ENCODE peak calls at places on chromosomes 11 and 22, in five cellular contexts. One of them, this sample, is unnamed. For H3K4me1, the result is how much of the 10 kb centered on the place peaks cover.

GRCh38 chr11:97683733-97684132 is 1293.9 kb downstream of the JRKL start:
- DNase-seq in heart right ventricle: no peak
- DNase-seq in DND-41: no peak
- DNase-seq in GM23248: no peak
- DNase-seq in breast epithelium: no peak
- DNase-seq in this sample: peak

GRCh38 chr11:125952973-125953372 is 7.1 kb downstream of the VSIG10L2 start:
- DNase-seq in heart right ventricle: no peak
- DNase-seq in DND-41: no peak
- DNase-seq in GM23248: peak
- DNase-seq in breast epithelium: no peak
- DNase-seq in this sample: peak

GRCh38 chr11:78061088-78061920 is 2.4 kb upstream of the THRSP start:
- DNase-seq in heart right ventricle: peak
- DNase-seq in DND-41: no peak
- DNase-seq in GM23248: no peak
- DNase-seq in breast epithelium: peak
- DNase-seq in this sample: no peak

GRCh38 chr11:37774441-37774840 is 1176.4 kb upstream of the RAG2 start:
- DNase-seq in heart right ventricle: no peak
- DNase-seq in DND-41: no peak
- DNase-seq in GM23248: no peak
- DNase-seq in breast epithelium: no peak
- DNase-seq in this sample: no peak

GRCh38 chr22:33180371-33180770 is 122.2 kb upstream of the SYN3 start:
- DNase-seq in heart right ventricle: no peak
- DNase-seq in DND-41: no peak
- DNase-seq in GM23248: peak
- DNase-seq in breast epithelium: no peak
- DNase-seq in this sample: no peak

GRCh38 chr22:20246368-20247009 is 21.6 kb downstream of the RTN4R start:
- DNase-seq in heart right ventricle: no peak
- DNase-seq in DND-41: no peak
- DNase-seq in GM23248: no peak
- DNase-seq in breast epithelium: no peak
- DNase-seq in this sample: peak

GRCh38 chr11:2459016-2459725 is 14.4 kb downstream of the KCNQ1 start:
- DNase-seq in heart right ventricle: no peak
- DNase-seq in DND-41: no peak
- DNase-seq in GM23248: no peak
- DNase-seq in breast epithelium: peak
- DNase-seq in this sample: no peak

GRCh38 chr11:122198291-122198983 is 82.4 kb upstream of the BLID start:
- DNase-seq in heart right ventricle: no peak
- DNase-seq in DND-41: no peak
- DNase-seq in GM23248: no peak
- DNase-seq in breast epithelium: no peak
- DNase-seq in this sample: no peak

GRCh38 chr11:14902650-14903350 is 10.8 kb upstream of the CYP2R1 start:
- DNase-seq in heart right ventricle: no peak
- DNase-seq in DND-41: no peak
- DNase-seq in GM23248: peak
- DNase-seq in breast epithelium: no peak
- DNase-seq in this sample: no peak

GRCh38 chr22:30538280-30538679 is 8.3 kb downstream of the SEC14L6 start:
- DNase-seq in heart right ventricle: no peak
- DNase-seq in DND-41: no peak
- DNase-seq in GM23248: peak
- DNase-seq in breast epithelium: no peak
- DNase-seq in this sample: no peak

GRCh38 chr11:62140302-62141110 is 16.7 kb downstream of the INCENP start:
- DNase-seq in heart right ventricle: no peak
- DNase-seq in DND-41: no peak
- DNase-seq in GM23248: no peak
- DNase-seq in breast epithelium: no peak
- DNase-seq in this sample: no peak

GRCh38 chr11:8070417-8071101 is 10.5 kb upstream of the TUB start:
- DNase-seq in heart right ventricle: no peak
- DNase-seq in DND-41: no peak
- DNase-seq in GM23248: peak
- DNase-seq in breast epithelium: no peak
- DNase-seq in this sample: no peak

GRCh38 chr22:36017661-36018091 is 10.9 kb downstream of the RBFOX2 start:
- DNase-seq in heart right ventricle: no peak
- DNase-seq in DND-41: no peak
- DNase-seq in GM23248: no peak
- DNase-seq in breast epithelium: no peak
- DNase-seq in this sample: peak

GRCh38 chr22:32474635-32475427 is at the start of gene FBXO7:
- DNase-seq in heart right ventricle: peak
- DNase-seq in DND-41: peak
- DNase-seq in GM23248: peak
- DNase-seq in breast epithelium: peak
- DNase-seq in this sample: peak

GRCh38 chr11:47186937-47187681 is 875 bp upstream of the PACSIN3 start:
- DNase-seq in heart right ventricle: peak
- DNase-seq in DND-41: peak
- DNase-seq in GM23248: peak
- DNase-seq in breast epithelium: no peak
- DNase-seq in this sample: peak

GRCh38 chr22:45770506-45770905 is 98.9 kb downstream of the ATXN10 start:
- DNase-seq in heart right ventricle: no peak
- DNase-seq in DND-41: no peak
- DNase-seq in GM23248: no peak
- DNase-seq in breast epithelium: no peak
- DNase-seq in this sample: no peak

GRCh38 chr22:26660961-26661578 is 3.7 kb downstream of the MIAT start:
- DNase-seq in heart right ventricle: no peak
- DNase-seq in DND-41: no peak
- DNase-seq in GM23248: no peak
- DNase-seq in breast epithelium: no peak
- DNase-seq in this sample: no peak

GRCh38 chr22:17472886-17473285 is 90.4 kb upstream of the SLC25A18 start:
- DNase-seq in heart right ventricle: no peak
- DNase-seq in DND-41: no peak
- DNase-seq in GM23248: no peak
- DNase-seq in breast epithelium: no peak
- DNase-seq in this sample: no peak

GRCh38 chr11:77372736-77373135 is 71.2 kb upstream of the GDPD4 start:
- DNase-seq in heart right ventricle: no peak
- DNase-seq in DND-41: no peak
- DNase-seq in GM23248: no peak
- DNase-seq in breast epithelium: no peak
- DNase-seq in this sample: no peak

GRCh38 chr22:39437836-39438704 is 18.7 kb upstream of the MGAT3 start:
- DNase-seq in heart right ventricle: no peak
- DNase-seq in DND-41: no peak
- DNase-seq in GM23248: no peak
- DNase-seq in breast epithelium: no peak
- DNase-seq in this sample: no peak

GRCh38 chr11:22703040-22703439 is 36.6 kb downstream of the GAS2 start:
- DNase-seq in heart right ventricle: no peak
- DNase-seq in DND-41: no peak
- DNase-seq in GM23248: peak
- DNase-seq in breast epithelium: no peak
- DNase-seq in this sample: peak

GRCh38 chr11:45141171-45141570 is 5.3 kb upstream of the PRDM11 start:
- DNase-seq in heart right ventricle: no peak
- DNase-seq in DND-41: no peak
- DNase-seq in GM23248: no peak
- DNase-seq in breast epithelium: no peak
- DNase-seq in this sample: no peak

DNA sequence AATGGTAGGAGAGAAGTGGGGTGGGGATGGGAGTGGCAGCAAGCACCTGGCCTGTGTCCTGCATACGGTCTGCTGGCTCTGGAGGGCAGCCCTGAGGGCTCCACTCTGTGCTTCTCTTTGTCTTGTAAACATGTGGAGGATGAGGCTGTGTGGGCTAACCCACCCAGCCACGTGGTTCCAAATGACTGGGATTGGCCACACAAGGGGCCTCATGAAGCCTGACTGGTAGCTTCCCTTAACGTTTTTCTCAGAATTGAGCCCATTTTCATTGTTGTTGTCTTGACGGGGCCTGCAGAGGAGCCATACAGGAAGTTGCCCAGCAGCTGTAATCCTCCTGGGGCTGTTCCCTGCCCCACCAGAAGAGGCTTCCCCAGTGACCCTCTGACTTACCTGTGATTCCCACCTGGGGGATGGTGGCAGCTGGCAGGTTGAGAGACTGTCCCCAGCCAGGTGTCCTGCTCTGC is 18.0 kb downstream of the DERL3 start:
- DNase-seq in heart right ventricle: no peak
- DNase-seq in DND-41: no peak
- DNase-seq in GM23248: no peak
- DNase-seq in breast epithelium: no peak
- DNase-seq in this sample: no peak
- H3K4me1 ChIP-seq in heart right ventricle: half or more
- H3K4me1 ChIP-seq in DND-41: under half
- H3K4me1 ChIP-seq in GM23248: under half
- H3K4me1 ChIP-seq in breast epithelium: under half
- H3K4me1 ChIP-seq in this sample: under half

GRCh38 chr22:44684506-44685383 is 17.3 kb upstream of the PRR5 start:
- DNase-seq in heart right ventricle: peak
- DNase-seq in DND-41: peak
- DNase-seq in GM23248: peak
- DNase-seq in breast epithelium: peak
- DNase-seq in this sample: peak
- H3K4me1 ChIP-seq in heart right ventricle: under half
- H3K4me1 ChIP-seq in DND-41: under half
- H3K4me1 ChIP-seq in GM23248: under half
- H3K4me1 ChIP-seq in breast epithelium: under half
- H3K4me1 ChIP-seq in this sample: under half

GRCh38 chr11:96056581-96056980 is 132.7 kb upstream of the MTMR2 start:
- DNase-seq in heart right ventricle: no peak
- DNase-seq in DND-41: no peak
- DNase-seq in GM23248: no peak
- DNase-seq in breast epithelium: no peak
- DNase-seq in this sample: no peak
- H3K4me1 ChIP-seq in heart right ventricle: under half
- H3K4me1 ChIP-seq in DND-41: under half
- H3K4me1 ChIP-seq in GM23248: half or more
- H3K4me1 ChIP-seq in breast epithelium: under half
- H3K4me1 ChIP-seq in this sample: under half

GRCh38 chr11:64802370-64803162 is 448 bp downstream of the MAP4K2 start:
- DNase-seq in heart right ventricle: no peak
- DNase-seq in DND-41: peak
- DNase-seq in GM23248: no peak
- DNase-seq in breast epithelium: no peak
- DNase-seq in this sample: no peak

GRCh38 chr11:64801591-64802369 is 1.2 kb downstream of the MAP4K2 start:
- DNase-seq in heart right ventricle: no peak
- DNase-seq in DND-41: no peak
- DNase-seq in GM23248: no peak
- DNase-seq in breast epithelium: no peak
- DNase-seq in this sample: no peak

GRCh38 chr11:64800633-64801464 is 2.2 kb downstream of the MAP4K2 start:
- DNase-seq in heart right ventricle: no peak
- DNase-seq in DND-41: no peak
- DNase-seq in GM23248: no peak
- DNase-seq in breast epithelium: no peak
- DNase-seq in this sample: no peak

GRCh38 chr11:64799256-64799924 is 3.6 kb downstream of the MAP4K2 start:
- DNase-seq in heart right ventricle: no peak
- DNase-seq in DND-41: no peak
- DNase-seq in GM23248: no peak
- DNase-seq in breast epithelium: no peak
- DNase-seq in this sample: no peak

GRCh38 chr11:64799925-64800632 is 2.9 kb downstream of the MAP4K2 start:
- DNase-seq in heart right ventricle: no peak
- DNase-seq in DND-41: no peak
- DNase-seq in GM23248: no peak
- DNase-seq in breast epithelium: no peak
- DNase-seq in this sample: peak
- H3K4me1 ChIP-seq in heart right ventricle: under half
- H3K4me1 ChIP-seq in DND-41: under half
- H3K4me1 ChIP-seq in GM23248: under half
- H3K4me1 ChIP-seq in breast epithelium: under half
- H3K4me1 ChIP-seq in this sample: under half

DNA sequence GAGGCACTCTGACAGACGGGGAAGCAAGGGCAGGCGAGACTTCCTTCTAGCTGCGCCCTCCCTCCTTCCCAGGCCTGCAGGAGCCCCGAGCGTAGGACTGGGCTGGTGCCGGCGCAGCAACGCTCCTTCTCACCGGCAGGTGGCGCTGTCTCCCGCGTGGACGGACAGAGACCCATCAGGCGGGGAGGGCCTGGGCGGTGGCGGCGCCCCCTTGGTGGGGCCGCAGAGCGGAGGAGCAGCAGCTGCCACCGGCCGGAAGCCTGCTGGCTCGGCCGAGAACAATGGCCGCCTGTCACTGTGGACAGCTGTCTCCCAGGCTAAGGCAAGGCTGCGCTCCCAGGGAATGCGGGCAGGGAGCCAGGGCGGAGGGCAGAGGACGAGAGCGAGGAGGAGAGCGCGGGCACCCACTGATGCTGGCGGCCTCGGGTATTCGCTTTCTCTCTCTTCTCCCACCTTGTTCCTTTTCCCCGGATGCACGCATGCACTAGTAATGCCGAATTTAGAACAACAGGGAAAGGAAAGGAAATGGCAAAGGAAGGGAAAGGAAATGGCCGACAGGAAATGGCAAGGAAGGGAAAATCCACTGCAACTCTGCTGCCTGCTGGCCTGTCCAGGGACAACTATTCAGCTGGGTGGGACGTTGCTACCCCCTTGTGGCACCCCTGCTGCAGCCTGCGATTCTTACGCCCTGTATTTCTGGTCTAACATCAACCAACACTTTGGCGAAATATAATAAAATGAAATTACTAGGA is 14.4 kb downstream of the PPM1F start:
- DNase-seq in heart right ventricle: peak
- DNase-seq in DND-41: peak
- DNase-seq in GM23248: peak
- DNase-seq in breast epithelium: peak
- DNase-seq in this sample: peak
- H3K4me1 ChIP-seq in heart right ventricle: half or more
- H3K4me1 ChIP-seq in DND-41: under half
- H3K4me1 ChIP-seq in GM23248: under half
- H3K4me1 ChIP-seq in breast epithelium: under half
- H3K4me1 ChIP-seq in this sample: under half

GRCh38 chr11:75823415-75823814 is 8.4 kb downstream of the UVRAG start:
- DNase-seq in heart right ventricle: no peak
- DNase-seq in DND-41: no peak
- DNase-seq in GM23248: no peak
- DNase-seq in breast epithelium: no peak
- DNase-seq in this sample: no peak
- H3K4me1 ChIP-seq in heart right ventricle: half or more
- H3K4me1 ChIP-seq in DND-41: under half
- H3K4me1 ChIP-seq in GM23248: under half
- H3K4me1 ChIP-seq in breast epithelium: under half
- H3K4me1 ChIP-seq in this sample: under half

This sample was measured in BE2C.